ENCODE peak calls at places on chromosome X, in four cellular contexts. C, B, A and L are unnamed samples. For H3K4me1 and H3K36me3, the result is how much of the 10 kb centered on the place peaks cover.

GRCh38 chrX:69158166-69159040 is 6.8 kb downstream of the PJA1 start:
- DNase-seq in A (peak), B (peak), C (peak), L (peak)

GRCh38 chrX:153933751-153934472 is 925 bp downstream of the NAA10 start:
- DNase-seq in A (no peak), B (no peak), C (no peak), L (no peak)

GRCh38 chrX:22486326-22486725 is 213.6 kb downstream of the CBLL2 start:
- DNase-seq in C (no peak), B (no peak), A (no peak), L (no peak)

GRCh38 chrX:132101206-132101605 is 26.6 kb downstream of the FRMD7 start:
- DNase-seq in C (no peak), A (no peak), B (no peak), L (no peak)

GRCh38 chrX:29478336-29479069 is 736.9 kb upstream of the MAGEB2 start:
- DNase-seq in A (peak), C (peak), B (peak), L (peak)

GRCh38 chrX:77785746-77786548 is at the start of gene ATRX:
- DNase-seq in B (peak), C (peak), A (peak), L (peak)

GRCh38 chrX:64975491-64975890 is 759 bp downstream of the ZC4H2 start:
- DNase-seq in A (peak), C (peak), B (peak), L (peak)

GRCh38 chrX:35166023-35166422 is 223.4 kb downstream of the FAM47B start:
- DNase-seq in B (no peak), C (no peak), A (no peak), L (no peak)

GRCh38 chrX:103384672-103385071 is 8.3 kb downstream of the BEX3 start:
- DNase-seq in C (no peak), A (no peak), B (no peak), L (no peak)

GRCh38 chrX:112857478-112857878 is 16.8 kb upstream of the AMOT start:
- DNase-seq in A (no peak), B (no peak), C (no peak), L (no peak)

GRCh38 chrX:78105944-78106650 is 2.0 kb downstream of the PGK1 start:
- DNase-seq in A (no peak), C (no peak), B (no peak), L (no peak)

GRCh38 chrX:19758536-19758935 is 128.9 kb downstream of the SH3KBP1 start:
- DNase-seq in B (no peak), A (peak), C (no peak), L (no peak)

GRCh38 chrX:13279279-13280009 is 40.4 kb downstream of the ATXN3L start:
- DNase-seq in C (no peak), A (no peak), B (no peak), L (no peak)

DNA sequence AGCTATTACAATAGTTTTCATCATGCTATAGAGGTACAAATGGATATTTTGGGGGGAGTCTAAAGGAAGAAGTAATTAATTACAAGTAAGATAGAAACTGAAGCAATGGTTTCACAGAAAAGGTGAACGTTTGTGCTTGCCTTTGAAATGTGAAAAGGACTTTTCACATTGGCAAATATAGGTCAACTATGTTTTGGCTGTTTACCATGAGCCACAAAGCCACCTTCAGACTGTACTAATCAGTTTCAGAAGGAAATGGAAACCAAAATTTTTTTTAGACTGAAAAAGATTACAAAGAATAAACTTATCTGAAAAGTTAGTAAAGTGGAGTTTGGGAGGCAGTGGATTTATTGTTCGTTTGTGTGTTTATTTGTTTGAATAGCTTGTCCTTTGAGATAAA is 32.1 kb downstream of the SYTL5 start:
- DNase-seq in C (no peak), B (no peak), A (no peak), L (no peak)
- H3K4me1 ChIP-seq in C (under half), B (under half), A (under half), L (under half)

DNA sequence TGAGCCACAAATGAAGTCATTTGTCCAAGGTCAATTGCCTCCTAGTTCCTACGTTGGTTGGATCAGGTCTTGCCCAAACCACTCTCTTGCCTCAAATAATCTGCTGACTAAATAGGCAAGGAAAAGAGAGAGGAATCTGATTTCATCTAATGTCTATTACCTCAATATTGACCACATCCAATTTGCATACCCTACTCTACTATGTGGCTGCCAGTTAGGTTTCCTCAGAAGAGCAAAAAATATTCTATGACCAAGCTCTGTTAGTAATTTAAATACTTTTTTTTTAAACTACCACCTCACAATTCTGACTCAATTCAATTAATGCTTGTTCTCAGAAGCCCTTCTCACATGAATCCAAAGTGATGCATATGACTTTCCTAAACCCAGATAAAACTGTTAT is 98.7 kb downstream of the HUWE1 start:
- DNase-seq in A (no peak), C (no peak), B (no peak), L (no peak)
- H3K36me3 ChIP-seq in A (half or more), C (under half), B (half or more), L (half or more)

DNA sequence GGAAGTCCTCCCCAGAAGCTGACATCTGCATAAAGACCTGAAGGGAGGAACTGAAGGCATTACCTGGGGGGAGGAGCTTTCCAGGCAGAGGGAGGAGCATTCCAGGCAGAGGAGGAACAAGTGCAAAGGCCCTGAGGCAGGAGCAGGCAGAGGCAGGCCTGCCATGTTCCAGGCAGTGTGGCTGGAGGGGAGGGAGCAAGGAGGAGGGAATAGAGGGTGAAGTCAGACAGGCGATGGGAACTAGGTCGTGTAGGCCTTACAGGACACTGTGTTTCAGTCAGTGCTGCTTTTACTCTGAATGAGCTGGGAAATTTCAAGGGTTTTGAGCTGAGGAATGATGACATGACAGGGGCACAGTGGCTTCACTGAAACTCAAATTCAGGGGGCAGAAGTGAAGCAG is 292.7 kb downstream of the BCOR start:
- DNase-seq in A (no peak), C (no peak), B (no peak), L (no peak)
- TF ChIP-seq CTCF in A (no peak), C (no peak), B (no peak), L (no peak)

GRCh38 chrX:28324306-28324705 is 262.9 kb upstream of the IL1RAPL1 start:
- DNase-seq in A (no peak), C (no peak), B (no peak), L (no peak)
- H3K4me1 ChIP-seq in A (under half), C (under half), B (under half), L (under half)

GRCh38 chrX:310621-311155 is 7.9 kb downstream of the GTPBP6 start:
- DNase-seq in A (no peak), B (no peak), C (no peak), L (no peak)
- H3K36me3 ChIP-seq in A (half or more), B (half or more), C (under half), L (half or more)

DNA sequence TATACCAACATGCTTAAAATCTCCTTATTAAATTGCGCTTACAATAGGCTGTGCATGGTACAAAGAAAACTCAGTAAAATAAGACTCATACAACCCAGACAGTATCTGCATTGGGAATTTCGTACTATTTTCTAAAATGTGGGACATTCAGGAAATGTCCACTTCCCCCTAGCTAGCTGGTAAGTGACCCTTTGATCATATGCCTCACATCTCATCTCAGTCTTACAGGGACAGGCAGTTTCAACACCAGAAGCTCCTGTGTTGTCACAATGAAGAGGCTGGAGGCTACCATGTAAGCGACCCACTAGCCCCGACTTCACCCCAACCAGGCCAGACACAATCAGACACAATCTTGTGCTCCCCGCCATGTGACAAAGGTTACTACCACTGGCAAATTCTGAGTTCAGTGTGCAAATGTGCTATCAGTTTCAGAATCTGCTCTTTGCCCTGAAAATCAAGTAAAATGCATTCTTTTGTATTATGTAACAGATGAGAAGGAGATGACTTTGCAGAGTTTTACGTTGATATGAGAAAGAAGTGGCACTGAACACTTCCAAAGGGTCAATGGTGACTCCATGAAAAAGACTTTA is 56.9 kb upstream of the STS start:
- DNase-seq in A (no peak), C (no peak), B (no peak), L (no peak)
- TF ChIP-seq CTCF in A (no peak), C (no peak), B (no peak), L (no peak)

GRCh38 chrX:370963-371745 is 15.6 kb downstream of the PPP2R3B start:
- DNase-seq in C (no peak), A (peak), B (no peak), L (no peak)
- H3K4me1 ChIP-seq in C (under half), A (half or more), B (under half), L (under half)

DNA sequence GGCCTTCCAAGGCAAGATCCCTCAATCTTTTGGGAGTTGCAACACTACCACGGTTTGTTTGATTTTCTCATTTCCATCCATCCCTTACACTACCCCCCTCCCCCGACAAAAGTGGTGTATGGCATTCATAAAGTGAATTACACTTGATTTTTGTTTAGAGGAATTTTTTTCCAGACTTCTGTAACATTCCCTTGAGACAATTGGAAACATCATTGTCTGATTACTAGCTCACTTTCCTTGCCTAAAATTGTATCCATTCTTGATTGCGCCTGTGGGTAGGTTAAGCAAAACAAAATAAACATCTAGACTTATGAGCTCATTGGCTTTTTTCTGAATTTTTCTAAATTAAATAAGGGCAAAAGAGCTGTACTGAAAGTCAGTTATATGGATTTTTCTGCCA is 3.5 kb downstream of the GPC3 start:
- DNase-seq in B (no peak), A (no peak), C (no peak), L (no peak)
- H3K36me3 ChIP-seq in B (under half), A (under half), C (under half), L (under half)

GRCh38 chrX:149877636-149878035 is 3.3 kb upstream of the MAGEA8 start:
- DNase-seq in A (no peak), C (no peak), B (no peak), L (no peak)

GRCh38 chrX:149877157-149877556 is 3.8 kb upstream of the MAGEA8 start:
- DNase-seq in A (no peak), C (no peak), B (no peak), L (no peak)

DNA sequence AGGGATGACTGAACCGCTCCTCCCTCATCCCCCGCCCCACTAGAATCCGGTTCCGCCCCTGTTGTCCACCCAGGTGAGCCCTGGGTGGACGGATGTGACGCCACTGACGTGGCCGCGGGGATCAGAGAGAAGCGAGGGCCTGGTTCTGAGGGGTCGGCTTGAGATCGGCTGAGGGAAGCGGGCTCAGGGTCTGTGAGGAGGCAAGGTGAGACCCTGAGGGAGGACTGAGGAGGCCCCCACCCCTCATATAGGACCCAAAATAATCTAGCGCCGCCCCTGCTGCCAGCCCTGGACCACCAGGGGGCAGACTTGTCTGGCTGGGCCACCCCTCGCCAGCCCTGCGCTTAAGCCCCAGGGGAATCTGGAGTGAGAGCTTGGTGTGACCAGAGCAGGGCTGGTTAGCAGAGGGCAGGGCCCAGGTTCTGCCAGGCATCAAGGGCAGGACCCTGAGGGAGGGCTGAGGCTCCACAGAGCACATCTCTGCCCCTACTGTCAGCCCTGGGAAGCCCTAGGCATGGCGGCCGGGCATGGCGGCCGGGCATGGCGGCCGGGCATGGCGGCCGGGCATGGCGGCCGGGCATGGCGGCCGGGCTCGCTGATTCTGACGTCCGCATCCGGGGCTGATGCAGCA is at the start of gene MAGEA8:
- DNase-seq in A (no peak), C (no peak), B (no peak), L (no peak)
- TF ChIP-seq CTCF in A (peak), C (no peak), B (no peak), L (no peak)

DNA sequence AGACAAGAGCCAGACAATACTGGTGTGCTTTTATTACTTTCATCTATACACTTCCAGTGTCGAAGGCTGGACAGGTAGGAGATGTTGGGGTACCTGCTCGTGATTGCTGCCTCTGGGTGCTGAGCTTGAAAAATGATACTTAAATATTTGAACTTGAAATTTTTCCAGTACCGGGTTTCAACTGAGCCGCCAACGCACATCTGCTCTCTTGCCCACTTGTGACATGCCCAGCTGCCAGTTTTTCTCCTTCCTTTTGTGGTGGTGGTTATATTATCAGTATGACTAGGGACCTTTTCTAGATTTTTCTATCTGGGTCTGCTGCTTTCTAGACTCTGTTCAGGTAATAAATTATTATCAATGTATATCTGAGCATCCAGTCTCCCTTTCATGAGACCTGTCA is 3.4 kb downstream of the OGT start:
- DNase-seq in A (no peak), C (no peak), B (no peak), L (no peak)
- H3K4me1 ChIP-seq in A (half or more), C (under half), B (under half), L (under half)